ENCODE peak calls at places on chromosomes 6 and 20, in five cellular contexts. M is Calu3, H is fibroblast of mammary gland, V is BE2C, W is lung. L is an unnamed sample.

GRCh38 chr20:9344080-9344920 is 170.1 kb upstream of the LAMP5 start:
- DNase-seq in M (no peak), H (peak), V (no peak), W (no peak), L (no peak)

GRCh38 chr6:53728570-53729194 is 63.1 kb upstream of the KLHL31 start:
- DNase-seq in M (peak), H (peak), V (peak), W (no peak), L (peak)

GRCh38 chr6:19159087-19159486 is 678.1 kb upstream of the ID4 start:
- DNase-seq in M (no peak), H (peak), V (no peak), W (no peak), L (no peak)

GRCh38 chr6:56268266-56268665 is 20.9 kb upstream of the COL21A1 start:
- DNase-seq in M (no peak), H (no peak), V (no peak), W (no peak), L (no peak)

GRCh38 chr6:134574491-134574890 is 256.6 kb upstream of the SGK1 start:
- DNase-seq in M (no peak), H (no peak), V (no peak), W (no peak), L (no peak)

GRCh38 chr6:40395066-40395697 is 192.0 kb downstream of the LRFN2 start:
- DNase-seq in M (no peak), H (no peak), V (peak), W (no peak), L (no peak)

GRCh38 chr20:11054266-11055025 is 380.6 kb upstream of the JAG1 start:
- DNase-seq in M (peak), H (no peak), V (no peak), W (no peak), L (no peak)

GRCh38 chr6:169589293-169589692 is 112.5 kb downstream of the WDR27 start:
- DNase-seq in M (peak), H (peak), V (no peak), W (no peak), L (no peak)

GRCh38 chr6:124482071-124482491 is 480.2 kb upstream of the RNF217 start:
- DNase-seq in M (no peak), H (no peak), V (no peak), W (no peak), L (no peak)

GRCh38 chr6:47098570-47098993 is 56.5 kb upstream of the ADGRF1 start:
- DNase-seq in M (no peak), H (peak), V (no peak), W (no peak), L (no peak)

GRCh38 chr6:158205220-158205944 is 37.2 kb downstream of the GTF2H5 start:
- DNase-seq in M (peak), H (no peak), V (no peak), W (no peak), L (no peak)
- TF ChIP-seq CTCF in M (peak), H (peak), V (peak), W (no peak), L (peak)

GRCh38 chr20:50720582-50720981 is 10.8 kb upstream of the PARD6B start:
- DNase-seq in M (no peak), H (no peak), V (no peak), W (no peak), L (no peak)

GRCh38 chr20:50716518-50716917 is 14.9 kb upstream of the PARD6B start:
- DNase-seq in M (no peak), H (no peak), V (no peak), W (no peak), L (no peak)

GRCh38 chr20:50717312-50717711 is 14.1 kb upstream of the PARD6B start:
- DNase-seq in M (no peak), H (no peak), V (no peak), W (no peak), L (no peak)

GRCh38 chr20:50719328-50719727 is 12.1 kb upstream of the PARD6B start:
- DNase-seq in M (no peak), H (no peak), V (no peak), W (no peak), L (no peak)

GRCh38 chr20:50717974-50718761 is 13.2 kb upstream of the PARD6B start:
- DNase-seq in M (peak), H (peak), V (no peak), W (no peak), L (no peak)
- TF ChIP-seq CTCF in M (no peak), H (no peak), V (no peak), W (no peak), L (no peak)

GRCh38 chr20:1803216-1804128 is 91.7 kb upstream of the SIRPA start:
- DNase-seq in M (no peak), H (peak), V (no peak), W (peak), L (peak)
- TF ChIP-seq CTCF in M (no peak), H (no peak), V (no peak), W (no peak), L (no peak)

DNA sequence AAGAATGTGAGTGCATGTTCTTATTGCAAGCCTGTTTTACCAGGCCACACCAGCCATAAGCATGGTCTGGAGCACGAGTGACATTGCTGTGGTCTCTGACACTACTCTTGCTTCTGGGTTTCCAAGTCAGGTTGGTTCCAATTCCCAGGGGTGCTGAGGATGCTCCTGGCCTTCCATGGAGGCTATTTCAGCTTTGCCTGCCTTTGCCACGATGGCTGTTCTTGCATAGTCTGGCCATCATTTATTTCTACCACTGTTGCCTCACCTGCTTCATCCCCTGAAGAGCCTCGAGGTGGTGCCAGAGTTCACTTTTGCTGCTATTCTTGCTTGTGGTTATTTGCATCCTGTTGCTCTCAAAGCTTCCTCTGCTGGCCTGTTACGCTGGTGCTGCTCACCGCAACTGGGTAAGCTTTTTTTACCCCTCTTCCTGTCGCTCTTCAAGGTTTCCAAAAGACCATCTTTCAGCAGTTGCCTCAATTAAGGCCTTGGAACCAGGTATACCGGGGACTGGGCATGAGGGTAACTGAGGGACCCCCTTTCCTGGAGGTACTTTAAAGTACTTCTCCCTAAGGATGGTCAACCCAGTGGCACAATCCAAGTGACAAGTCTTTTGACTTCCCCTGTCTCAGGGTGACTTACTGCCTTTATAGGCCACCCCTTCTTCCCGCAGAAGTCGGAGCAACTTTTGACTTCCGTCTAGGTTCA is 64.5 kb downstream of the AKAP7 start:
- DNase-seq in M (peak), H (peak), V (no peak), W (no peak), L (peak)
- TF ChIP-seq CTCF in M (peak), H (peak), V (peak), W (peak), L (peak)

GRCh38 chr6:16184129-16184528 is 54.3 kb upstream of the GMPR start:
- DNase-seq in M (peak), H (peak), V (peak), W (no peak), L (peak)
- TF ChIP-seq CTCF in M (no peak), H (peak), V (peak), W (no peak), L (no peak)

GRCh38 chr6:44571510-44571909 is 184.0 kb downstream of the CDC5L start:
- DNase-seq in M (no peak), H (no peak), V (no peak), W (no peak), L (no peak)
- TF ChIP-seq CTCF in M (no peak), H (no peak), V (no peak), W (no peak), L (no peak)

L was measured in GM10248.